ENCODE peak calls at places on chromosomes 4 and X, in four cellular contexts. One of them, this sample, is unnamed.

GRCh38 chrX:12973561-12974216 is 1.2 kb upstream of the TMSB4X start:
- DNase-seq in C1 segment of cervical spinal cord: no peak
- DNase-seq in NCI-H510A: no peak
- DNase-seq in D341Med: no peak
- DNase-seq in this sample: peak

GRCh38 chrX:10007604-10008003 is 40.4 kb downstream of the CLDN34 start:
- DNase-seq in NCI-H510A: no peak
- DNase-seq in D341Med: no peak
- DNase-seq in C1 segment of cervical spinal cord: no peak
- DNase-seq in this sample: no peak

GRCh38 chrX:95718746-95719145 is 965.9 kb upstream of the DIAPH2 start:
- DNase-seq in NCI-H510A: no peak
- DNase-seq in D341Med: no peak
- DNase-seq in C1 segment of cervical spinal cord: no peak
- DNase-seq in this sample: no peak

GRCh38 chr4:184713887-184714286 is 20.0 kb downstream of the CENPU start:
- DNase-seq in NCI-H510A: no peak
- DNase-seq in D341Med: no peak
- DNase-seq in C1 segment of cervical spinal cord: no peak
- DNase-seq in this sample: no peak

GRCh38 chr4:70895846-70896435 is 6.2 kb upstream of the MOB1B start:
- DNase-seq in D341Med: no peak
- DNase-seq in NCI-H510A: no peak
- DNase-seq in C1 segment of cervical spinal cord: no peak
- DNase-seq in this sample: no peak

GRCh38 chr4:124177647-124178425 is 534.7 kb downstream of the ANKRD50 start:
- DNase-seq in NCI-H510A: no peak
- DNase-seq in C1 segment of cervical spinal cord: no peak
- DNase-seq in D341Med: no peak
- DNase-seq in this sample: no peak

GRCh38 chr4:90080116-90080515 is 47.1 kb upstream of the CCSER1 start:
- DNase-seq in C1 segment of cervical spinal cord: no peak
- DNase-seq in D341Med: no peak
- DNase-seq in NCI-H510A: no peak
- DNase-seq in this sample: no peak

GRCh38 chr4:98566491-98567008 is 91.9 kb downstream of the TSPAN5 start:
- DNase-seq in NCI-H510A: peak
- DNase-seq in D341Med: no peak
- DNase-seq in C1 segment of cervical spinal cord: peak
- DNase-seq in this sample: peak

GRCh38 chrX:25144043-25144940 is 128.5 kb upstream of the ARX start:
- DNase-seq in NCI-H510A: peak
- DNase-seq in D341Med: peak
- DNase-seq in C1 segment of cervical spinal cord: peak
- DNase-seq in this sample: peak

GRCh38 chr4:36273276-36273675 is 8.1 kb upstream of the DTHD1 start:
- DNase-seq in C1 segment of cervical spinal cord: no peak
- DNase-seq in NCI-H510A: no peak
- DNase-seq in D341Med: no peak
- DNase-seq in this sample: no peak

GRCh38 chr4:121726642-121727268 is 30.0 kb upstream of the ANXA5 start:
- DNase-seq in C1 segment of cervical spinal cord: peak
- DNase-seq in D341Med: peak
- DNase-seq in NCI-H510A: no peak
- DNase-seq in this sample: peak

GRCh38 chr4:552059-552458 is 24.0 kb downstream of the TMEM271 start:
- DNase-seq in C1 segment of cervical spinal cord: no peak
- DNase-seq in NCI-H510A: no peak
- DNase-seq in D341Med: no peak
- DNase-seq in this sample: no peak

GRCh38 chr4:165345663-165346417 is 18.4 kb downstream of the MSMO1 start:
- DNase-seq in D341Med: no peak
- DNase-seq in NCI-H510A: no peak
- DNase-seq in C1 segment of cervical spinal cord: no peak
- DNase-seq in this sample: no peak

GRCh38 chr4:57059890-57060716 is 50.1 kb downstream of the IGFBP7 start:
- DNase-seq in NCI-H510A: no peak
- DNase-seq in D341Med: no peak
- DNase-seq in C1 segment of cervical spinal cord: no peak
- DNase-seq in this sample: no peak

GRCh38 chr4:177632481-177632880 is 190.2 kb upstream of the AGA start:
- DNase-seq in D341Med: no peak
- DNase-seq in C1 segment of cervical spinal cord: no peak
- DNase-seq in NCI-H510A: no peak
- DNase-seq in this sample: no peak

GRCh38 chrX:24963823-24964222 is 51.9 kb downstream of the ARX start:
- DNase-seq in C1 segment of cervical spinal cord: no peak
- DNase-seq in D341Med: no peak
- DNase-seq in NCI-H510A: no peak
- DNase-seq in this sample: no peak

GRCh38 chr4:73223258-73223651 is 35.3 kb downstream of the ANKRD17 start:
- DNase-seq in NCI-H510A: peak
- DNase-seq in C1 segment of cervical spinal cord: no peak
- DNase-seq in D341Med: no peak
- DNase-seq in this sample: peak

GRCh38 chr4:124631760-124632159 is 80.8 kb downstream of the ANKRD50 start:
- DNase-seq in D341Med: no peak
- DNase-seq in NCI-H510A: no peak
- DNase-seq in C1 segment of cervical spinal cord: no peak
- DNase-seq in this sample: no peak

GRCh38 chrX:53882331-53882730 is 161.9 kb downstream of the PHF8 start:
- DNase-seq in C1 segment of cervical spinal cord: no peak
- DNase-seq in NCI-H510A: no peak
- DNase-seq in D341Med: no peak
- DNase-seq in this sample: no peak

GRCh38 chr4:78220283-78220682 is 163.2 kb downstream of the FRAS1 start:
- DNase-seq in NCI-H510A: no peak
- DNase-seq in C1 segment of cervical spinal cord: no peak
- DNase-seq in D341Med: no peak
- DNase-seq in this sample: no peak

GRCh38 chr4:8558080-8558960 is 21.9 kb upstream of the GPR78 start:
- DNase-seq in NCI-H510A: no peak
- DNase-seq in C1 segment of cervical spinal cord: no peak
- DNase-seq in D341Med: no peak
- DNase-seq in this sample: no peak

GRCh38 chr4:153452661-153453378 is 13.3 kb upstream of the TMEM131L start:
- DNase-seq in D341Med: no peak
- DNase-seq in NCI-H510A: no peak
- DNase-seq in C1 segment of cervical spinal cord: no peak
- DNase-seq in this sample: no peak

GRCh38 chr4:42281324-42282020 is 115.8 kb upstream of the SHISA3 start:
- DNase-seq in D341Med: no peak
- DNase-seq in C1 segment of cervical spinal cord: no peak
- DNase-seq in NCI-H510A: no peak
- DNase-seq in this sample: no peak

GRCh38 chr4:41339812-41340809 is 83.4 kb downstream of the UCHL1 start:
- DNase-seq in NCI-H510A: no peak
- DNase-seq in C1 segment of cervical spinal cord: peak
- DNase-seq in D341Med: peak
- DNase-seq in this sample: no peak

GRCh38 chr4:8255698-8256441 is 13.7 kb upstream of the HTRA3 start:
- DNase-seq in C1 segment of cervical spinal cord: no peak
- DNase-seq in D341Med: no peak
- DNase-seq in NCI-H510A: no peak
- DNase-seq in this sample: no peak

GRCh38 chr4:7658297-7659204 is 223.8 kb upstream of the PSAPL1 start:
- DNase-seq in C1 segment of cervical spinal cord: no peak
- DNase-seq in NCI-H510A: no peak
- DNase-seq in D341Med: no peak
- DNase-seq in this sample: no peak

GRCh38 chr4:705278-706082 is at the start of gene PCGF3:
- DNase-seq in C1 segment of cervical spinal cord: peak
- DNase-seq in NCI-H510A: peak
- DNase-seq in D341Med: peak
- DNase-seq in this sample: peak

GRCh38 chr4:16785800-16786527 is 112.5 kb downstream of the LDB2 start:
- DNase-seq in NCI-H510A: no peak
- DNase-seq in C1 segment of cervical spinal cord: no peak
- DNase-seq in D341Med: peak
- DNase-seq in this sample: no peak

GRCh38 chrX:23900220-23900797 is 7.4 kb downstream of the APOO start:
- DNase-seq in C1 segment of cervical spinal cord: no peak
- DNase-seq in NCI-H510A: no peak
- DNase-seq in D341Med: no peak
- DNase-seq in this sample: no peak

GRCh38 chr4:53602390-53602789 is 11.1 kb upstream of the LNX1 start:
- DNase-seq in NCI-H510A: peak
- DNase-seq in D341Med: no peak
- DNase-seq in C1 segment of cervical spinal cord: no peak
- DNase-seq in this sample: no peak

GRCh38 chrX:149682031-149682430 is 29.8 kb upstream of the MAGEA11 start:
- DNase-seq in C1 segment of cervical spinal cord: no peak
- DNase-seq in D341Med: no peak
- DNase-seq in NCI-H510A: no peak
- DNase-seq in this sample: no peak

GRCh38 chr4:69836321-69836720 is 23.6 kb downstream of the SULT1E1 start:
- DNase-seq in D341Med: no peak
- DNase-seq in C1 segment of cervical spinal cord: no peak
- DNase-seq in NCI-H510A: no peak
- DNase-seq in this sample: no peak